ENCODE peak calls at places on chromosomes 1 and 21, in eight cellular contexts. One of them, this sample, is unnamed.

GRCh38 chr1:160539896-160540858 is 17.1 kb upstream of the SLAMF6 start:
- DNase-seq in mesothelial cell of epicardium: no peak
- DNase-seq in lower leg skin: peak; percentile 18
- DNase-seq in central memory CD4-positive, alpha-beta T cell: peak; percentile 74
- DNase-seq in kidney tubule cell: no peak
- DNase-seq in stimulated activated CD4-positive, alpha-beta T cell treated with anti-CD3 and anti-CD28 coated beads, Interleukin-15, amount 100 ng/mL, for 1 hour: no peak
- DNase-seq in T47D: no peak
- DNase-seq in SW 1271: no peak
- DNase-seq in this sample: peak; percentile 34

GRCh38 chr1:167105150-167105840 is 11.4 kb downstream of the STYXL2 start:
- DNase-seq in mesothelial cell of epicardium: no peak
- DNase-seq in T47D: no peak
- DNase-seq in kidney tubule cell: peak; percentile 18
- DNase-seq in lower leg skin: no peak
- DNase-seq in SW 1271: no peak
- DNase-seq in central memory CD4-positive, alpha-beta T cell: no peak
- DNase-seq in stimulated activated CD4-positive, alpha-beta T cell treated with anti-CD3 and anti-CD28 coated beads, Interleukin-15, amount 100 ng/mL, for 1 hour: no peak
- DNase-seq in this sample: no peak

GRCh38 chr1:202282596-202283283 is 59.0 kb downstream of the UBE2T start:
- DNase-seq in T47D: no peak
- DNase-seq in stimulated activated CD4-positive, alpha-beta T cell treated with anti-CD3 and anti-CD28 coated beads, Interleukin-15, amount 100 ng/mL, for 1 hour: no peak
- DNase-seq in lower leg skin: no peak
- DNase-seq in mesothelial cell of epicardium: no peak
- DNase-seq in central memory CD4-positive, alpha-beta T cell: no peak
- DNase-seq in SW 1271: no peak
- DNase-seq in kidney tubule cell: no peak
- DNase-seq in this sample: no peak

GRCh38 chr1:201452881-201453280 is 16.1 kb downstream of the PHLDA3 start:
- DNase-seq in SW 1271: no peak
- DNase-seq in central memory CD4-positive, alpha-beta T cell: no peak
- DNase-seq in T47D: no peak
- DNase-seq in kidney tubule cell: no peak
- DNase-seq in mesothelial cell of epicardium: no peak
- DNase-seq in lower leg skin: no peak
- DNase-seq in stimulated activated CD4-positive, alpha-beta T cell treated with anti-CD3 and anti-CD28 coated beads, Interleukin-15, amount 100 ng/mL, for 1 hour: no peak
- DNase-seq in this sample: no peak

GRCh38 chr1:38728176-38728908 is 131.2 kb downstream of the RRAGC start:
- DNase-seq in kidney tubule cell: peak; percentile 59
- DNase-seq in stimulated activated CD4-positive, alpha-beta T cell treated with anti-CD3 and anti-CD28 coated beads, Interleukin-15, amount 100 ng/mL, for 1 hour: no peak
- DNase-seq in T47D: no peak
- DNase-seq in central memory CD4-positive, alpha-beta T cell: no peak
- DNase-seq in SW 1271: no peak
- DNase-seq in mesothelial cell of epicardium: no peak
- DNase-seq in lower leg skin: no peak
- DNase-seq in this sample: peak; percentile 80

GRCh38 chr1:205709059-205709398 is 28.7 kb upstream of the SLC45A3 start:
- DNase-seq in kidney tubule cell: peak; percentile 41
- DNase-seq in T47D: no peak
- DNase-seq in central memory CD4-positive, alpha-beta T cell: no peak
- DNase-seq in lower leg skin: no peak
- DNase-seq in mesothelial cell of epicardium: no peak
- DNase-seq in stimulated activated CD4-positive, alpha-beta T cell treated with anti-CD3 and anti-CD28 coated beads, Interleukin-15, amount 100 ng/mL, for 1 hour: no peak
- DNase-seq in SW 1271: no peak
- DNase-seq in this sample: no peak

GRCh38 chr1:67347688-67348472 is 40.2 kb downstream of the IL12RB2 start:
- DNase-seq in mesothelial cell of epicardium: no peak
- DNase-seq in kidney tubule cell: peak; percentile 52
- DNase-seq in lower leg skin: peak; percentile 53
- DNase-seq in stimulated activated CD4-positive, alpha-beta T cell treated with anti-CD3 and anti-CD28 coated beads, Interleukin-15, amount 100 ng/mL, for 1 hour: no peak
- DNase-seq in central memory CD4-positive, alpha-beta T cell: peak; percentile 6
- DNase-seq in T47D: peak; percentile 18
- DNase-seq in SW 1271: no peak
- DNase-seq in this sample: peak; percentile 29

GRCh38 chr1:52904590-52905375 is 16.8 kb downstream of the ECHDC2 start:
- DNase-seq in mesothelial cell of epicardium: no peak
- DNase-seq in lower leg skin: no peak
- DNase-seq in central memory CD4-positive, alpha-beta T cell: no peak
- DNase-seq in stimulated activated CD4-positive, alpha-beta T cell treated with anti-CD3 and anti-CD28 coated beads, Interleukin-15, amount 100 ng/mL, for 1 hour: no peak
- DNase-seq in T47D: peak; percentile 34
- DNase-seq in kidney tubule cell: peak; percentile 26
- DNase-seq in SW 1271: no peak
- DNase-seq in this sample: no peak

GRCh38 chr21:39657091-39657689 is 44.5 kb downstream of the B3GALT5 start:
- DNase-seq in central memory CD4-positive, alpha-beta T cell: no peak
- DNase-seq in kidney tubule cell: peak; percentile 85
- DNase-seq in mesothelial cell of epicardium: no peak
- DNase-seq in stimulated activated CD4-positive, alpha-beta T cell treated with anti-CD3 and anti-CD28 coated beads, Interleukin-15, amount 100 ng/mL, for 1 hour: no peak
- DNase-seq in SW 1271: no peak
- DNase-seq in T47D: no peak
- DNase-seq in lower leg skin: no peak
- DNase-seq in this sample: no peak

GRCh38 chr1:78831731-78832360 is 174.7 kb downstream of the ADGRL4 start:
- DNase-seq in T47D: no peak
- DNase-seq in stimulated activated CD4-positive, alpha-beta T cell treated with anti-CD3 and anti-CD28 coated beads, Interleukin-15, amount 100 ng/mL, for 1 hour: no peak
- DNase-seq in SW 1271: peak; percentile 68
- DNase-seq in lower leg skin: no peak
- DNase-seq in central memory CD4-positive, alpha-beta T cell: no peak
- DNase-seq in kidney tubule cell: peak; percentile 97
- DNase-seq in mesothelial cell of epicardium: no peak
- DNase-seq in this sample: no peak

GRCh38 chr1:101203812-101204540 is 32.8 kb upstream of the S1PR1 start:
- DNase-seq in central memory CD4-positive, alpha-beta T cell: no peak
- DNase-seq in kidney tubule cell: peak; percentile 15
- DNase-seq in mesothelial cell of epicardium: peak; percentile 61
- DNase-seq in lower leg skin: no peak
- DNase-seq in stimulated activated CD4-positive, alpha-beta T cell treated with anti-CD3 and anti-CD28 coated beads, Interleukin-15, amount 100 ng/mL, for 1 hour: no peak
- DNase-seq in SW 1271: no peak
- DNase-seq in T47D: no peak
- DNase-seq in this sample: no peak

GRCh38 chr1:112397051-112397471 is 1.0 kb downstream of the CTTNBP2NL start:
- DNase-seq in central memory CD4-positive, alpha-beta T cell: no peak
- DNase-seq in kidney tubule cell: peak; percentile 73
- DNase-seq in stimulated activated CD4-positive, alpha-beta T cell treated with anti-CD3 and anti-CD28 coated beads, Interleukin-15, amount 100 ng/mL, for 1 hour: no peak
- DNase-seq in SW 1271: no peak
- DNase-seq in lower leg skin: no peak
- DNase-seq in mesothelial cell of epicardium: no peak
- DNase-seq in T47D: no peak
- DNase-seq in this sample: no peak

GRCh38 chr21:22961248-22961647 is 1963.0 kb downstream of the NCAM2 start:
- DNase-seq in T47D: no peak
- DNase-seq in stimulated activated CD4-positive, alpha-beta T cell treated with anti-CD3 and anti-CD28 coated beads, Interleukin-15, amount 100 ng/mL, for 1 hour: no peak
- DNase-seq in kidney tubule cell: no peak
- DNase-seq in lower leg skin: no peak
- DNase-seq in mesothelial cell of epicardium: no peak
- DNase-seq in SW 1271: no peak
- DNase-seq in central memory CD4-positive, alpha-beta T cell: no peak
- DNase-seq in this sample: no peak

GRCh38 chr1:116868386-116868785 is 41.3 kb upstream of the PTGFRN start:
- DNase-seq in kidney tubule cell: peak; percentile 81
- DNase-seq in T47D: no peak
- DNase-seq in central memory CD4-positive, alpha-beta T cell: no peak
- DNase-seq in SW 1271: no peak
- DNase-seq in stimulated activated CD4-positive, alpha-beta T cell treated with anti-CD3 and anti-CD28 coated beads, Interleukin-15, amount 100 ng/mL, for 1 hour: no peak
- DNase-seq in mesothelial cell of epicardium: no peak
- DNase-seq in lower leg skin: no peak
- DNase-seq in this sample: no peak

GRCh38 chr1:169113613-169114119 is 7.2 kb downstream of the ATP1B1 start:
- DNase-seq in SW 1271: peak; percentile 53
- DNase-seq in stimulated activated CD4-positive, alpha-beta T cell treated with anti-CD3 and anti-CD28 coated beads, Interleukin-15, amount 100 ng/mL, for 1 hour: no peak
- DNase-seq in kidney tubule cell: peak; percentile 99
- DNase-seq in central memory CD4-positive, alpha-beta T cell: no peak
- DNase-seq in lower leg skin: no peak
- DNase-seq in mesothelial cell of epicardium: no peak
- DNase-seq in T47D: no peak
- DNase-seq in this sample: peak; percentile 72

GRCh38 chr1:25971044-25971881 is 26.6 kb downstream of the PAFAH2 start:
- DNase-seq in T47D: no peak
- DNase-seq in lower leg skin: no peak
- DNase-seq in mesothelial cell of epicardium: no peak
- DNase-seq in central memory CD4-positive, alpha-beta T cell: peak; percentile 33
- DNase-seq in SW 1271: no peak
- DNase-seq in stimulated activated CD4-positive, alpha-beta T cell treated with anti-CD3 and anti-CD28 coated beads, Interleukin-15, amount 100 ng/mL, for 1 hour: no peak
- DNase-seq in kidney tubule cell: no peak
- DNase-seq in this sample: no peak

GRCh38 chr1:8422439-8423133 is 104.7 kb downstream of the SLC45A1 start:
- DNase-seq in SW 1271: no peak
- DNase-seq in T47D: no peak
- DNase-seq in stimulated activated CD4-positive, alpha-beta T cell treated with anti-CD3 and anti-CD28 coated beads, Interleukin-15, amount 100 ng/mL, for 1 hour: no peak
- DNase-seq in lower leg skin: no peak
- DNase-seq in mesothelial cell of epicardium: no peak
- DNase-seq in kidney tubule cell: peak; percentile 26
- DNase-seq in central memory CD4-positive, alpha-beta T cell: peak; percentile 21
- DNase-seq in this sample: no peak

GRCh38 chr1:109975718-109976117 is 8.8 kb upstream of the AHCYL1 start:
- DNase-seq in mesothelial cell of epicardium: no peak
- DNase-seq in T47D: no peak
- DNase-seq in SW 1271: peak; percentile 24
- DNase-seq in central memory CD4-positive, alpha-beta T cell: no peak
- DNase-seq in kidney tubule cell: peak; percentile 95
- DNase-seq in lower leg skin: no peak
- DNase-seq in stimulated activated CD4-positive, alpha-beta T cell treated with anti-CD3 and anti-CD28 coated beads, Interleukin-15, amount 100 ng/mL, for 1 hour: no peak
- DNase-seq in this sample: no peak

GRCh38 chr1:224687465-224687864 is 71.3 kb downstream of the CNIH3 start:
- DNase-seq in stimulated activated CD4-positive, alpha-beta T cell treated with anti-CD3 and anti-CD28 coated beads, Interleukin-15, amount 100 ng/mL, for 1 hour: no peak
- DNase-seq in central memory CD4-positive, alpha-beta T cell: no peak
- DNase-seq in T47D: no peak
- DNase-seq in lower leg skin: no peak
- DNase-seq in kidney tubule cell: no peak
- DNase-seq in mesothelial cell of epicardium: no peak
- DNase-seq in SW 1271: no peak
- DNase-seq in this sample: no peak

GRCh38 chr1:27145934-27146354 is 9.0 kb downstream of the SLC9A1 start:
- DNase-seq in mesothelial cell of epicardium: no peak
- DNase-seq in kidney tubule cell: peak; percentile 82
- DNase-seq in SW 1271: no peak
- DNase-seq in lower leg skin: no peak
- DNase-seq in stimulated activated CD4-positive, alpha-beta T cell treated with anti-CD3 and anti-CD28 coated beads, Interleukin-15, amount 100 ng/mL, for 1 hour: no peak
- DNase-seq in central memory CD4-positive, alpha-beta T cell: no peak
- DNase-seq in T47D: no peak
- DNase-seq in this sample: no peak

GRCh38 chr1:237115035-237115434 is 73.1 kb downstream of the RYR2 start:
- DNase-seq in T47D: no peak
- DNase-seq in SW 1271: no peak
- DNase-seq in kidney tubule cell: no peak
- DNase-seq in stimulated activated CD4-positive, alpha-beta T cell treated with anti-CD3 and anti-CD28 coated beads, Interleukin-15, amount 100 ng/mL, for 1 hour: no peak
- DNase-seq in central memory CD4-positive, alpha-beta T cell: no peak
- DNase-seq in mesothelial cell of epicardium: no peak
- DNase-seq in lower leg skin: no peak
- DNase-seq in this sample: no peak

GRCh38 chr1:108646661-108647269 is 14.1 kb downstream of the HENMT1 start:
- DNase-seq in T47D: no peak
- DNase-seq in lower leg skin: peak; percentile 71
- DNase-seq in kidney tubule cell: peak; percentile 31
- DNase-seq in SW 1271: no peak
- DNase-seq in central memory CD4-positive, alpha-beta T cell: peak; percentile 85
- DNase-seq in stimulated activated CD4-positive, alpha-beta T cell treated with anti-CD3 and anti-CD28 coated beads, Interleukin-15, amount 100 ng/mL, for 1 hour: peak; percentile 16
- DNase-seq in mesothelial cell of epicardium: no peak
- DNase-seq in this sample: no peak

GRCh38 chr1:111720977-111721670 is 18.1 kb downstream of the INKA2 start:
- DNase-seq in central memory CD4-positive, alpha-beta T cell: no peak
- DNase-seq in kidney tubule cell: no peak
- DNase-seq in SW 1271: no peak
- DNase-seq in lower leg skin: no peak
- DNase-seq in stimulated activated CD4-positive, alpha-beta T cell treated with anti-CD3 and anti-CD28 coated beads, Interleukin-15, amount 100 ng/mL, for 1 hour: no peak
- DNase-seq in mesothelial cell of epicardium: no peak
- DNase-seq in T47D: no peak
- DNase-seq in this sample: no peak

GRCh38 chr1:55547441-55547840 is 332.3 kb upstream of the USP24 start:
- DNase-seq in T47D: no peak
- DNase-seq in central memory CD4-positive, alpha-beta T cell: no peak
- DNase-seq in stimulated activated CD4-positive, alpha-beta T cell treated with anti-CD3 and anti-CD28 coated beads, Interleukin-15, amount 100 ng/mL, for 1 hour: no peak
- DNase-seq in lower leg skin: no peak
- DNase-seq in SW 1271: no peak
- DNase-seq in mesothelial cell of epicardium: no peak
- DNase-seq in kidney tubule cell: no peak
- DNase-seq in this sample: no peak

GRCh38 chr1:234201600-234201999 is 171.7 kb upstream of the COA6 start:
- DNase-seq in central memory CD4-positive, alpha-beta T cell: no peak
- DNase-seq in mesothelial cell of epicardium: no peak
- DNase-seq in kidney tubule cell: no peak
- DNase-seq in SW 1271: no peak
- DNase-seq in lower leg skin: no peak
- DNase-seq in stimulated activated CD4-positive, alpha-beta T cell treated with anti-CD3 and anti-CD28 coated beads, Interleukin-15, amount 100 ng/mL, for 1 hour: no peak
- DNase-seq in T47D: no peak
- DNase-seq in this sample: no peak

GRCh38 chr1:88698140-88698539 is 14.1 kb downstream of the PKN2 start:
- DNase-seq in mesothelial cell of epicardium: no peak
- DNase-seq in SW 1271: no peak
- DNase-seq in stimulated activated CD4-positive, alpha-beta T cell treated with anti-CD3 and anti-CD28 coated beads, Interleukin-15, amount 100 ng/mL, for 1 hour: no peak
- DNase-seq in T47D: no peak
- DNase-seq in central memory CD4-positive, alpha-beta T cell: no peak
- DNase-seq in kidney tubule cell: no peak
- DNase-seq in lower leg skin: no peak
- DNase-seq in this sample: no peak

This sample was measured in glomerular endothelial cell.